ENCODE peak calls at places on chromosomes 2 and 18, in nine cellular contexts. M is hippocampal formation; A is fibroblast of lung; O is Daoy; V is left cardiac atrium; H is NCI-H345; Q is fibroblast of the aortic adventitia; W is activated naive CD4-positive, alpha-beta T cell treated with anti-CD3 and anti-CD28 coated beads for 36 hours; X is OCI-LY7. I is an unnamed sample.

GRCh38 chr2:49021170-49021743 is 133.1 kb downstream of the FSHR start:
- DNase-seq in M (no peak), A (no peak), O (no peak), V (no peak), H (no peak), Q (no peak), W (no peak), X (no peak), I (no peak)

GRCh38 chr2:6526093-6526824 is 339.4 kb downstream of the CMPK2 start:
- DNase-seq in M (no peak), A (no peak), O (no peak), V (no peak), H (peak), Q (no peak), W (no peak), X (peak), I (no peak)

GRCh38 chr2:145114726-145115125 is 594.8 kb upstream of the ZEB2 start:
- DNase-seq in M (no peak), A (no peak), O (no peak), V (no peak), H (no peak), Q (peak), W (no peak), X (no peak), I (peak)

GRCh38 chr2:11677146-11678055 is 7.4 kb upstream of the NTSR2 start:
- DNase-seq in M (peak), A (no peak), O (no peak), V (peak), H (no peak), Q (no peak), W (no peak), X (no peak), I (no peak)

GRCh38 chr18:26479065-26479685 is 69.2 kb downstream of the KCTD1 start:
- DNase-seq in M (no peak), A (no peak), O (no peak), V (no peak), H (no peak), Q (no peak), W (no peak), X (no peak), I (no peak)

GRCh38 chr2:73937103-73937885 is 10.6 kb downstream of the DGUOK start:
- DNase-seq in M (no peak), A (no peak), O (no peak), V (no peak), H (no peak), Q (no peak), W (no peak), X (no peak), I (no peak)

GRCh38 chr2:159131882-159132281 is 154.6 kb downstream of the WDSUB1 start:
- DNase-seq in M (no peak), A (peak), O (peak), V (no peak), H (no peak), Q (peak), W (no peak), X (no peak), I (peak)

GRCh38 chr2:120855855-120856405 is 120.3 kb downstream of the GLI2 start:
- DNase-seq in M (no peak), A (no peak), O (no peak), V (no peak), H (no peak), Q (no peak), W (no peak), X (no peak), I (no peak)

GRCh38 chr2:36452279-36452678 is 96.7 kb downstream of the CRIM1 start:
- DNase-seq in M (no peak), A (peak), O (no peak), V (no peak), H (no peak), Q (peak), W (no peak), X (no peak), I (peak)

GRCh38 chr2:212665948-212666347 is 127.3 kb upstream of the ERBB4 start:
- DNase-seq in M (no peak), A (no peak), O (peak), V (no peak), H (no peak), Q (no peak), W (no peak), X (no peak), I (peak)

GRCh38 chr2:48221846-48222516 is 308.0 kb upstream of the STON1 start:
- DNase-seq in M (no peak), A (peak), O (no peak), V (no peak), H (no peak), Q (no peak), W (no peak), X (no peak), I (no peak)

GRCh38 chr2:218322756-218323525 is 30.6 kb upstream of the TMBIM1 start:
- DNase-seq in M (peak), A (peak), O (peak), V (peak), H (peak), Q (peak), W (peak), X (peak), I (peak)

GRCh38 chr2:95320986-95321767 is 24.0 kb downstream of the KCNIP3 start:
- DNase-seq in M (no peak), A (no peak), O (no peak), V (no peak), H (no peak), Q (no peak), W (no peak), X (no peak), I (peak)

GRCh38 chr2:31414601-31415241 is at the start of gene XDH:
- DNase-seq in M (no peak), A (no peak), O (no peak), V (no peak), H (peak), Q (no peak), W (no peak), X (no peak), I (peak)

GRCh38 chr2:42102606-42103450 is 55.0 kb downstream of the PKDCC start:
- DNase-seq in M (no peak), A (no peak), O (peak), V (peak), H (no peak), Q (no peak), W (peak), X (no peak), I (no peak)

GRCh38 chr2:160041091-160041490 is 21.3 kb downstream of the PLA2R1 start:
- DNase-seq in M (no peak), A (no peak), O (no peak), V (no peak), H (no peak), Q (no peak), W (no peak), X (no peak), I (no peak)

GRCh38 chr2:234422895-234423505 is 73.9 kb downstream of the ARL4C start:
- DNase-seq in M (no peak), A (no peak), O (no peak), V (no peak), H (peak), Q (no peak), W (peak), X (peak), I (no peak)

GRCh38 chr2:68908392-68908970 is 37.3 kb upstream of the BMP10 start:
- DNase-seq in M (no peak), A (peak), O (peak), V (peak), H (peak), Q (peak), W (peak), X (peak), I (peak)

GRCh38 chr2:3536682-3537632 is 17.6 kb upstream of the ADI1 start:
- DNase-seq in M (no peak), A (peak), O (peak), V (peak), H (no peak), Q (peak), W (no peak), X (peak), I (peak)

GRCh38 chr18:55875330-55875933 is 287.4 kb upstream of the TCF4 start:
- DNase-seq in M (peak), A (no peak), O (no peak), V (no peak), H (no peak), Q (no peak), W (no peak), X (no peak), I (no peak)

GRCh38 chr2:157809212-157809611 is 66.9 kb downstream of the ACVR1 start:
- DNase-seq in M (no peak), A (peak), O (no peak), V (no peak), H (no peak), Q (peak), W (no peak), X (no peak), I (peak)

GRCh38 chr2:33395660-33396249 is 80.7 kb upstream of the RASGRP3 start:
- DNase-seq in M (peak), A (peak), O (peak), V (no peak), H (no peak), Q (peak), W (peak), X (peak), I (peak)

GRCh38 chr2:73516033-73516432 is 126.2 kb downstream of the NAT8 start:
- DNase-seq in M (no peak), A (no peak), O (no peak), V (no peak), H (no peak), Q (no peak), W (no peak), X (no peak), I (peak)

GRCh38 chr18:59612461-59612860 is 84.8 kb downstream of the CCBE1 start:
- DNase-seq in M (no peak), A (peak), O (no peak), V (no peak), H (no peak), Q (peak), W (no peak), X (no peak), I (peak)